ENCODE peak calls at places on chromosomes 12 and 14, in four cellular contexts. B is brain microvascular endothelial cell, L is upper lobe of left lung, V is dorsolateral prefrontal cortex. Y is an unnamed sample.
A peak's percentile ranks its signal among the peaks of the same experiment; 100 is the strongest.

GRCh38 chr14:31726337-31726736 is 165.1 kb downstream of the NUBPL start:
- DNase-seq in B (no peak), L (no peak), V (no peak), Y (no peak)

GRCh38 chr12:27347779-27348178 is 15.1 kb downstream of the BMAL2 start:
- DNase-seq in B (no peak), L (no peak), V (no peak), Y (no peak)

GRCh38 chr12:110039085-110039807 is 9.1 kb downstream of the C12orf76 start:
- DNase-seq in B (peak; percentile 90), L (no peak), V (no peak), Y (no peak)

GRCh38 chr14:102924632-102925588 is 2.4 kb downstream of the AMN start:
- DNase-seq in B (no peak), L (peak; percentile 56), V (no peak), Y (no peak)

GRCh38 chr12:38269897-38270296 is 46.7 kb upstream of the ALG10B start:
- DNase-seq in B (no peak), L (no peak), V (no peak), Y (no peak)

GRCh38 chr14:89479802-89480201 is 62.8 kb upstream of the FOXN3 start:
- DNase-seq in B (no peak), L (no peak), V (no peak), Y (no peak)

GRCh38 chr14:49594347-49595089 is 4.2 kb upstream of the LRR1 start:
- DNase-seq in B (peak; percentile 81), L (no peak), V (no peak), Y (no peak)

GRCh38 chr12:62744551-62744950 is 190.4 kb downstream of the PPM1H start:
- DNase-seq in B (peak; percentile 44), L (peak; percentile 28), V (no peak), Y (no peak)

GRCh38 chr14:91113829-91114078 is at the start of gene DGLUCY:
- DNase-seq in B (no peak), L (peak; percentile 87), V (no peak), Y (no peak)

GRCh38 chr12:72094490-72094889 is 155.8 kb downstream of the TPH2 start:
- DNase-seq in B (no peak), L (no peak), V (no peak), Y (no peak)

GRCh38 chr12:30896461-30896860 is 30.1 kb upstream of the TSPAN11 start:
- DNase-seq in B (no peak), L (no peak), V (peak; percentile 23), Y (no peak)

GRCh38 chr12:70733385-70733784 is 96.2 kb upstream of the PTPRB start:
- DNase-seq in B (peak; percentile 64), L (no peak), V (peak; percentile 52), Y (no peak)

GRCh38 chr12:34396861-34397590 is 374.7 kb downstream of the ALG10 start:
- DNase-seq in B (no peak), L (peak; percentile 58), V (peak; percentile 2), Y (peak; percentile 45)

GRCh38 chr12:64103821-64104220 is 118.3 kb downstream of the KICS2 start:
- DNase-seq in B (no peak), L (no peak), V (no peak), Y (no peak)

GRCh38 chr14:77303417-77304156 is 17.1 kb downstream of the POMT2 start:
- DNase-seq in B (peak; percentile 96), L (no peak), V (no peak), Y (no peak)

GRCh38 chr12:95790912-95791849 is 617 bp upstream of the NTN4 start:
- DNase-seq in B (no peak), L (peak; percentile 86), V (no peak), Y (peak; percentile 70)

GRCh38 chr14:63524537-63525155 is 18.5 kb downstream of the PPP2R5E start:
- DNase-seq in B (no peak), L (peak; percentile 57), V (no peak), Y (no peak)

GRCh38 chr12:60394680-60395079 is 798.9 kb downstream of the SLC16A7 start:
- DNase-seq in B (peak; percentile 54), L (no peak), V (no peak), Y (no peak)

GRCh38 chr12:4991373-4991772 is 52.3 kb upstream of the KCNA5 start:
- DNase-seq in B (no peak), L (no peak), V (no peak), Y (no peak)

GRCh38 chr14:104680806-104681688 is 8.4 kb upstream of the INF2 start:
- DNase-seq in B (peak; percentile 74), L (peak; percentile 52), V (peak; percentile 92), Y (no peak)

GRCh38 chr12:26822051-26822450 is 10.9 kb downstream of the ITPR2 start:
- DNase-seq in B (no peak), L (no peak), V (no peak), Y (no peak)

GRCh38 chr12:82673698-82674097 is 13.0 kb upstream of the TMTC2 start:
- DNase-seq in B (no peak), L (no peak), V (no peak), Y (no peak)

GRCh38 chr14:102211240-102211639 is 71.5 kb downstream of the WDR20 start:
- DNase-seq in B (no peak), L (no peak), V (no peak), Y (no peak)

GRCh38 chr14:103727313-103728000 is 11.8 kb downstream of the ZFYVE21 start:
- DNase-seq in B (no peak), L (peak; percentile 89), V (peak; percentile 52), Y (no peak)

GRCh38 chr12:34400986-34401658 is 378.8 kb downstream of the ALG10 start:
- DNase-seq in B (no peak), L (peak; percentile 63), V (peak; percentile 2), Y (peak; percentile 63)

GRCh38 chr12:107655281-107656065 is 30.1 kb upstream of the PWP1 start:
- DNase-seq in B (no peak), L (no peak), V (no peak), Y (no peak)

GRCh38 chr12:131555197-131555820 is 155.6 kb upstream of the SFSWAP start:
- DNase-seq in B (no peak), L (no peak), V (no peak), Y (no peak)
- TF ChIP-seq CTCF in B (no peak), L (no peak), V (no peak), Y (no peak)

GRCh38 chr12:98355933-98356332 is 159.5 kb upstream of the TMPO start:
- DNase-seq in B (no peak), L (no peak), V (no peak), Y (no peak)
- TF ChIP-seq CTCF in B (no peak), L (no peak), V (no peak), Y (no peak)

GRCh38 chr14:57066887-57067513 is 201.7 kb downstream of the EXOC5 start:
- DNase-seq in B (peak; percentile 14), L (peak; percentile 52), V (peak; percentile 37), Y (no peak)
- TF ChIP-seq CTCF in B (peak; percentile 75), L (peak; percentile 30), V (peak; percentile 58), Y (peak; percentile 80)

DNA sequence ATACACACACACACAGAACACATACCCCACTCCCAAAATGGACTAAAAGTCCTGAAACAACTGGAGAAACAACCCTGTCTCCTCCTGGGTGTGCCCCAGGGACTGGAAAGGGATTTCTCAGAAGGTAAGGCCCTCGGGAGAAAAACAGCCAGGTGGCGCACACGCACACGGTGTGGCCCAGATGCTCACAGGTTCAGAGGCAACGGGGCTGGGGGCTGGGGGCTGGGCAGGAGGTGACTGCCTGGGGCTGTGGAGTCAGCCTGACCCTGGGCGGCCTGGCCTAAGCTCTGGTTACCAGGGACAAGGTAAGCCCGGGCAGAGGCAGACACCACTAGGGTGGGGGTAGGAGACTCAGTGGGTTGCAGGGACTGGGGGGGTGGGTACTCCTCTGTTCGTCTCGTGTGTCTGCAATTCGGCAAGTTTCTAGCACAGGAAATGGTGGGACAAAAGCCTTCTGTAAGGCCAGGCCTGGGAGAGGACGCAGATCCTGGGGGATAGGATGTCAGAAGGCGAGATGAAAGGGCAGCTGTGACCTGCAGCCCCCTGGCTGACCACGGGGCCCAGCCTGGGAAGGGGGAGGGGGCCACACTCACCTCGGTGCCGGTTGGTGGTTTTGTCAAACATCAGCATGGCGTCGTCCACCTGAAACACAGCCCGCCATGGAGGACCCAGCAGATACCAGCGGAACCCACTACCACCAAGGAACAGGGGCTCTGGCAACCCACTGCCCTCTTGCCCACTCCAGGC is 10.4 kb downstream of the MSI1 start:
- DNase-seq in B (no peak), L (no peak), V (no peak), Y (no peak)
- TF ChIP-seq CTCF in B (no peak), L (no peak), V (no peak), Y (peak; percentile 21)

DNA sequence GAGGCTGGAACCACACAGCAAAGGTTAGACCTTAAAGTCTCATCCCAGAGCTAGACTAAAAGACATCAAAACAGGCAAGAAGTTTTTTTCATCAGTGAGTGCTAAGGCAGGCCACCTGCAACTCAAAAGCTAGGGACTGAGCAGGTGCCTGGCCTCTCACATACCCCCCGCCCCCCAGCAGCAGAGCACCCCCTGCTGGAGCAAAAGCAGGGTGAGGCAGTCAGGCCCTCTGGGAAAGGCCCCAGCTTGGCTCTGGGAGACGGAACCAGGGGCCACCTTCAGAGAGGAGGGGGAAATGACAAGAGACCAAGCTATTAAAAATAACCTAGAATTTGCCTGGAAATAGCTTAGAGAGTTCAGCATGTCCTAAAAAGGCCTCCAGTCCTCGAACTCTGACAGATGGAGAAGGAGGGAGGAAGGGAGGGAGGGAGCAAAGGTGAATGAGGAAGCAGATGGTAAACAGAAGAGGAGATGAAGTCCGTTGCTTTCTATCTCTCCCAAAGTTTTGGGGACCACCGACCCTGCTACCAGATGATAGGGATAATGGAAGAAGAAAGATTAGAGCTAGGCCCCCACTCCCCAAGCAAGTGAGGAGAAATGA is 1.8 kb downstream of the ITGA7 start:
- DNase-seq in B (no peak), L (no peak), V (no peak), Y (no peak)
- TF ChIP-seq CTCF in B (peak; percentile 60), L (no peak), V (peak; percentile 40), Y (peak; percentile 55)